ENCODE peak calls at places on chromosomes 12 and 14, in five cellular contexts. D, M, X, B and U are unnamed samples.

GRCh38 chr12:89073027-89073398 is 279.3 kb downstream of the DUSP6 start:
- DNase-seq in B (no peak), M (peak; percentile 91), X (no peak), D (peak; percentile 72), U (no peak)

GRCh38 chr12:2083561-2083960 is 30.8 kb downstream of the CACNA1C start:
- DNase-seq in B (no peak), X (no peak), M (no peak), D (no peak), U (no peak)

GRCh38 chr14:49867831-49868719 is 15.5 kb upstream of the NEMF start:
- DNase-seq in D (peak; percentile 96), B (peak; percentile 99), X (peak; percentile 98), M (peak; percentile 95), U (peak; percentile 99)

GRCh38 chr12:125882141-125882540 is 816.9 kb downstream of the AACS start:
- DNase-seq in M (no peak), X (no peak), B (no peak), D (no peak), U (no peak)

GRCh38 chr14:103317251-103317650 is 16.8 kb upstream of the EIF5 start:
- DNase-seq in M (no peak), X (no peak), D (no peak), B (no peak), U (no peak)

GRCh38 chr12:13100882-13101769 is 2.3 kb downstream of the GSG1 start:
- DNase-seq in M (peak; percentile 95), D (peak; percentile 96), B (peak; percentile 97), X (peak; percentile 95), U (peak; percentile 99)

GRCh38 chr12:11705010-11705409 is 55.5 kb downstream of the ETV6 start:
- DNase-seq in X (peak; percentile 54), B (no peak), D (peak; percentile 91), M (peak; percentile 57), U (no peak)

GRCh38 chr12:59055204-59055839 is 135.0 kb upstream of the LRIG3 start:
- DNase-seq in M (peak; percentile 90), B (no peak), D (peak; percentile 66), X (peak; percentile 76), U (no peak)

GRCh38 chr14:24857277-24857676 is 192.7 kb downstream of the STXBP6 start:
- DNase-seq in B (no peak), X (no peak), M (no peak), D (no peak), U (no peak)

GRCh38 chr12:5789469-5789968 is 155.5 kb downstream of the ANO2 start:
- DNase-seq in B (no peak), M (no peak), X (no peak), D (no peak), U (no peak)

GRCh38 chr12:80419660-80420059 is 24.4 kb upstream of the PTPRQ start:
- DNase-seq in D (no peak), M (no peak), B (no peak), X (no peak), U (no peak)

GRCh38 chr12:92928431-92928961 is 599 bp downstream of the EEA1 start:
- DNase-seq in X (peak; percentile 16), D (peak; percentile 12), M (peak; percentile 57), B (peak; percentile 85), U (no peak)

GRCh38 chr14:100438678-100439592 is 115.8 kb downstream of the SLC25A47 start:
- DNase-seq in X (peak; percentile 89), M (peak; percentile 6), B (peak; percentile 84), D (peak; percentile 47), U (peak; percentile 54)

GRCh38 chr14:96634481-96634880 is 132.3 kb downstream of the PAPOLA start:
- DNase-seq in X (no peak), D (no peak), B (no peak), M (no peak), U (no peak)

GRCh38 chr12:24795699-24796385 is 153.1 kb downstream of the BCAT1 start:
- DNase-seq in B (no peak), D (peak; percentile 24), X (no peak), M (peak; percentile 19), U (no peak)

GRCh38 chr12:75714462-75715322 is 203.3 kb upstream of the KRR1 start:
- DNase-seq in D (no peak), X (peak; percentile 67), B (no peak), M (peak; percentile 21), U (no peak)
- TF ChIP-seq CTCF in D (no peak), X (no peak), B (no peak), M (no peak), U (no peak)

DNA sequence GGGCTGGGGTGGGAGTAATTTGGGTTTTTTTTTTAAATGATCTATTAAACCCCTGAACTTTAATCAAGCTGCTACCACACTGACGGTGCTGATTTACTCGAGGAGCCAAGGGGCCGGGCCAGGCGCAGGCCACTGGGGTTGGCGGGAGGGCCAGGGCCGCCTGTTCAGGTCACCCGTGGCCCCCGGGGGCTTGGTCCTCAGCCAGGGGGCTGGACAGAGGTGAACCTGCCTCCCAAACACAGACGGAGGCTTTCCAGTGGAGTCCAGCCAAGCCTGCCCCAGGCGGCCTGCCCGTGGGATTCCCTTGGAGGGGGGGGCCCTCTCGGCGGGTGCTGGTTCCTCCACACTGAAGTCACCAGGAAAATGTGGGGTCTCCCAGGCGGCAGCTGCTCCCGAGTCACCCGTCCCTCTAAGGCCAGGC is 167.0 kb upstream of the GSC start:
- DNase-seq in M (no peak), X (no peak), B (peak; percentile 87), D (no peak), U (no peak)
- H3K4me3 ChIP-seq in M (no peak overlapping the region), X (no peak overlapping the region), B (no peak overlapping the region), D (no peak overlapping the region), U (no peak overlapping the region)

GRCh38 chr12:116015525-116015924 is 262.0 kb downstream of the MED13L start:
- DNase-seq in X (peak; percentile 52), B (no peak), D (peak; percentile 82), M (peak; percentile 64), U (no peak)
- TF ChIP-seq CTCF in X (peak; percentile 79), B (peak; percentile 60), D (peak; percentile 72), M (peak; percentile 21), U (no peak)

DNA sequence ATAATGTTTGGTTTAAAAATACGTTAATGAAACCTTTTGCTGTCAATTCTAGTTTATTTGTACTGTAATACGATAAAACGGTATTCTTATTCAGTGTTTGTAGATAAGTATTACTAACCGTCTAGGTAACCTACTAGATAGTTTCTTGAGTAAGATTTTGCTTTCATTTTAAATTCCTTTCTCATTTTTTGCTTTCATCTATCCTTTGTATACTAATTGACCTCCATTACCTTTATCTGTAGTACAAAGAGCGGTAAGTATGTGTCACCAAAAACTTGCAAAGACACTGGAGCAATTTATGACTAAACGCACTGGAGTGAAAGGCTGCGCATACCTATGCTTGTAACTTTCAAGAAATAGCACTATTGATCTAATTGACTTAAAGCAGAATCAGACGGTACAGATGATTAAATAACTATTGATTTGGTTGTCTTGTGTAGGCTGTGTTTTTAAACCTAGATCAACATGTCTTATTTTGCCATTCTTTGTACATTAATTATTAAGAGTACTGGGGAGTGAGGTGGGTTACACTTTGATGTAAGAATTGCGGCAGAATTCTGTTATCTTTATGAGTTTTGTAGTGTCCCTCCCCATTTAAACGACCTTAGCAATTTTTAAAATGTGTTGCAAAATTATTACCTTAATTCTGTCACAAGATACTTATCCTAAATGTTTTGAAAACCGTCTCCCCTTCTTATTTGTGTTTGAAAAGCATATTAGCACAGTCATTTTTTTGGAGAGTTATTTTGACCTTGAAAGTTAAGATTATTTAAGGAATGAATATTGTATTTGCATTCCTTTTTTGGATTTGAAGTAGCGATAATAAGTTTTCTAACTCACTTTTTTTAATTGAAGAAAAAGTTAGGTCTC is 1.9 kb downstream of the ARHGAP5 start:
- DNase-seq in D (peak; percentile 22), B (no peak), X (peak; percentile 24), M (peak; percentile 33), U (no peak)
- H3K4me3 ChIP-seq in D (peak overlapping the region; percentile 95), B (peak overlapping the region; percentile 97), X (peak overlapping the region; percentile 83), M (peak overlapping the region; percentile 91), U (peak overlapping the region; percentile 90)

GRCh38 chr14:83300454-83301064 is 1766.9 kb upstream of the SEL1L start:
- DNase-seq in B (no peak), M (peak; percentile 49), X (peak; percentile 19), D (peak; percentile 60), U (no peak)
- TF ChIP-seq CTCF in B (peak; percentile 70), M (peak; percentile 62), X (peak; percentile 56), D (peak; percentile 96), U (peak; percentile 86)

GRCh38 chr14:52352546-52352945 is 38.4 kb downstream of the PTGER2 start:
- DNase-seq in B (no peak), X (peak; percentile 18), D (peak; percentile 76), M (no peak), U (no peak)

GRCh38 chr14:52354257-52354656 is 40.1 kb downstream of the PTGER2 start:
- DNase-seq in B (no peak), M (no peak), D (peak; percentile 53), X (no peak), U (no peak)

GRCh38 chr14:52356025-52356424 is 41.9 kb downstream of the PTGER2 start:
- DNase-seq in M (no peak), X (peak; percentile 47), B (no peak), D (no peak), U (no peak)

GRCh38 chr14:52355526-52355925 is 41.4 kb downstream of the PTGER2 start:
- DNase-seq in B (no peak), X (peak; percentile 12), D (no peak), M (no peak), U (no peak)

DNA sequence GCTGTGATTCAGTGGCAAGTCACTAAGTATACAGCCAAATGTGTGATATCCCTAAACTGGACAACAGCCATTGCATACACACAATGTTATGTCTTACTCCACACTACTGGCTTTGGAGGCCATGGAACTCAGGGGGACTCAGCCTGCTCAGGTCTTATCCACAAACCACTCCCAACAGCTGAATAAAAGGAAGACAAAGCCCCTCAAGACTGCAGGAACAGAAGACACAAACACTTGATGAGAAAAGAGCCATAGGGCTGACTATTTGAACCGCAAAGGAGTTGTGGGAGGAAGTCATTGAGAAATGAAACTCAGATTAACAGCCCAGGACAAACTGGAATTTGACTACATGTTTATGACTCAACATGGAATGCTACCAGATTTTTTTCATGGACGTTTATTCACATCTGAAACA is 40.9 kb downstream of the PTGER2 start:
- DNase-seq in B (no peak), D (peak; percentile 94), M (no peak), X (peak; percentile 44), U (no peak)
- H3K4me3 ChIP-seq in B (no peak overlapping the region), D (no peak overlapping the region), M (no peak overlapping the region), X (no peak overlapping the region), U (no peak overlapping the region)

DNA sequence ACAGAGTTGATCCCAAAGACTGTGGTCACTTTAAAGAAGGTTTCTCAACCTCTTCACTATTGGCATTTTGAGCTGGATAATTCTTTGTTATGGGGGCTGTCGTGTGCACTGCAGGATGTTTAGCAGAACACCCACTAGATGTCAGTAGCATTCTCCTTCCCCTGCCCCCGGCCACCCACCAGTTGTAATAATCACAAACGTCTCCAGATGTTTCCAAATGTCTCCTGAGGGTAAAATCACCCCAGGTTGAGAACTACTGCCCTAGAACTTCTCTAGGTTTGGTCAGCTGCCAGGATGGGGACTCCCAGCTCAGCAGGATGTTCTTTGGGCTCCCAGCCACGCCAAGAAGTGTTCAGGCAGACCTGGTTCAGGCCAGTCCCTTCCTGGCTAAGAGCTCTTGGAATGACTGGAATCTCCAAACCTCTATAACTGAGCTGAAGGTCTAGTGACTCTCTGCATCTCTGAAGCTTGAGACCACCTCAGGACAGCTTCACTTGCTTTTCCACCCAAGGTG is 12.5 kb upstream of the AJUBA start:
- DNase-seq in D (peak; percentile 56), X (peak; percentile 40), M (peak; percentile 49), B (peak; percentile 80), U (no peak)
- TF ChIP-seq CTCF in D (peak; percentile 75), X (peak; percentile 60), M (peak; percentile 54), B (peak; percentile 46), U (peak; percentile 29)

DNA sequence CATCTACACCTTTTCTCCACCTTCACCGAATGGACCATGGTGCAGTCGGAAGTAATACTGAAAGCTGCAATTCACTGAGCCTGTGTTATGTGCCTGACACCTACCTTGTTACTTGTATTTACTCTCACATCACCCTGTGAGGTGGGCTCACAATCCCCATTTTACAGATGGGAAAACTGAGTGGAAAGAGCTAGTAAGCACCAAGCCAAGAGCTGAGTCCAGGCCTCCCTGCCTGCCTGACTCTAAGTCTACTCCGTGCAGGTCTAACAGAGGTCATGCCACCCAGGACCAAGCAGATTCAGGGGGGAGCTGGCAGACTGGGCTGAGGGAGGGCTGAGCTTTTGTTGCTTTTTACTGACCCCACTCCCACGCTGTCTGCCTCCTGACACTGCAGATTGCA is 29.1 kb upstream of the TC2N start:
- DNase-seq in D (no peak), M (no peak), X (no peak), B (no peak), U (no peak)
- H3K4me3 ChIP-seq in D (no peak overlapping the region), M (no peak overlapping the region), X (no peak overlapping the region), B (no peak overlapping the region), U (no peak overlapping the region)